ENCODE peak calls at places on chromosome 22, in seven cellular contexts. F is ascending aorta; P is HL-60; T is HCT116; Z is body of pancreas; I is effector memory CD4-positive, alpha-beta T cell; Q is A549. E is an unnamed sample.

GRCh38 chr22:28950567-28951411 is 67.4 kb downstream of the ZNRF3 start:
- DNase-seq in F (no peak), P (no peak), T (no peak), Z (no peak), I (no peak), Q (no peak), E (no peak)

GRCh38 chr22:27241430-27242110 is 560.0 kb downstream of the MN1 start:
- DNase-seq in F (peak), P (no peak), T (no peak), Z (peak), I (no peak), Q (no peak), E (no peak)

GRCh38 chr22:27554106-27554814 is 247.3 kb downstream of the MN1 start:
- DNase-seq in F (no peak), P (no peak), T (no peak), Z (no peak), I (no peak), Q (no peak), E (no peak)

GRCh38 chr22:25383892-25384291 is 164.5 kb downstream of the CRYBB2 start:
- DNase-seq in F (no peak), P (no peak), T (no peak), Z (no peak), I (no peak), Q (no peak), E (no peak)

GRCh38 chr22:33504941-33505647 is 415.2 kb downstream of the LARGE1 start:
- DNase-seq in F (no peak), P (no peak), T (no peak), Z (no peak), I (no peak), Q (no peak), E (no peak)

GRCh38 chr22:17074648-17075002 is 10.2 kb upstream of the IL17RA start:
- DNase-seq in F (no peak), P (no peak), T (no peak), Z (no peak), I (no peak), Q (no peak), E (no peak)

GRCh38 chr22:21762712-21763581 is 27.4 kb upstream of the YPEL1 start:
- DNase-seq in F (no peak), P (no peak), T (no peak), Z (no peak), I (no peak), Q (no peak), E (no peak)

GRCh38 chr22:27399161-27399560 is 402.4 kb downstream of the MN1 start:
- DNase-seq in F (no peak), P (no peak), T (no peak), Z (no peak), I (no peak), Q (no peak), E (no peak)

GRCh38 chr22:46007848-46008261 is 30.9 kb upstream of the WNT7B start:
- DNase-seq in F (peak), P (no peak), T (no peak), Z (peak), I (no peak), Q (no peak), E (no peak)

GRCh38 chr22:26648011-26648497 is 9.3 kb upstream of the MIAT start:
- DNase-seq in F (no peak), P (no peak), T (no peak), Z (no peak), I (peak), Q (no peak), E (no peak)

GRCh38 chr22:46088541-46089311 is 61.6 kb upstream of the PPARA start:
- DNase-seq in F (no peak), P (no peak), T (no peak), Z (peak), I (no peak), Q (no peak), E (no peak)

GRCh38 chr22:38824587-38824986 is 19.2 kb downstream of the NPTXR start:
- DNase-seq in F (no peak), P (peak), T (no peak), Z (peak), I (no peak), Q (peak), E (no peak)

GRCh38 chr22:24166811-24167210 is 14.5 kb upstream of the SUSD2 start:
- DNase-seq in F (no peak), P (no peak), T (no peak), Z (no peak), I (no peak), Q (no peak), E (no peak)

GRCh38 chr22:19873960-19874306 is 19.3 kb upstream of the GNB1L start:
- DNase-seq in F (peak), P (no peak), T (no peak), Z (no peak), I (no peak), Q (no peak), E (no peak)

GRCh38 chr22:19524170-19525115 is at the start of gene CLDN5:
- DNase-seq in F (no peak), P (peak), T (no peak), Z (no peak), I (no peak), Q (no peak), E (no peak)

GRCh38 chr22:48644108-48644507 is 1183.6 kb downstream of the BRD1 start:
- DNase-seq in F (no peak), P (no peak), T (no peak), Z (no peak), I (no peak), Q (peak), E (no peak)

GRCh38 chr22:30435674-30436126 is 10.1 kb downstream of the MTFP1 start:
- DNase-seq in F (peak), P (peak), T (peak), Z (peak), I (peak), Q (no peak), E (no peak)

GRCh38 chr22:30421695-30422480 is 3.7 kb upstream of the MTFP1 start:
- DNase-seq in F (no peak), P (no peak), T (no peak), Z (no peak), I (no peak), Q (no peak), E (no peak)

GRCh38 chr22:29149841-29150555 is 55.7 kb upstream of the EMID1 start:
- DNase-seq in F (no peak), P (no peak), T (no peak), Z (no peak), I (no peak), Q (no peak), E (no peak)

GRCh38 chr22:32122899-32123298 is 36.2 kb downstream of the C22orf42 start:
- DNase-seq in F (no peak), P (no peak), T (no peak), Z (no peak), I (no peak), Q (no peak), E (no peak)

GRCh38 chr22:19889951-19890350 is 35.3 kb upstream of the GNB1L start:
- DNase-seq in F (no peak), P (no peak), T (no peak), Z (no peak), I (no peak), Q (no peak), E (no peak)

GRCh38 chr22:20235453-20235991 is 32.6 kb downstream of the RTN4R start:
- DNase-seq in F (no peak), P (no peak), T (no peak), Z (no peak), I (no peak), Q (no peak), E (no peak)

GRCh38 chr22:49536571-49537131 is 291.0 kb downstream of the BRD1 start:
- DNase-seq in F (no peak), P (no peak), T (no peak), Z (no peak), I (no peak), Q (no peak), E (no peak)

GRCh38 chr22:49303061-49303735 is 524.5 kb downstream of the BRD1 start:
- DNase-seq in F (no peak), P (no peak), T (no peak), Z (no peak), I (no peak), Q (no peak), E (no peak)

GRCh38 chr22:46008836-46009596 is 32.1 kb upstream of the WNT7B start:
- DNase-seq in F (no peak), P (no peak), T (no peak), Z (no peak), I (no peak), Q (no peak), E (no peak)

GRCh38 chr22:25062378-25063095 is 110.0 kb downstream of the KIAA1671 start:
- DNase-seq in F (no peak), P (no peak), T (no peak), Z (peak), I (peak), Q (no peak), E (no peak)

GRCh38 chr22:37111156-37111717 is 1.7 kb upstream of the TMPRSS6 start:
- DNase-seq in F (no peak), P (no peak), T (no peak), Z (no peak), I (no peak), Q (no peak), E (no peak)

GRCh38 chr22:37109242-37109917 is at the start of gene TMPRSS6:
- DNase-seq in F (no peak), P (no peak), T (no peak), Z (no peak), I (no peak), Q (no peak), E (no peak)

GRCh38 chr22:37113757-37114156 is 4.2 kb upstream of the TMPRSS6 start:
- DNase-seq in F (no peak), P (no peak), T (no peak), Z (no peak), I (no peak), Q (no peak), E (no peak)

GRCh38 chr22:37115032-37115431 is 5.5 kb upstream of the TMPRSS6 start:
- DNase-seq in F (no peak), P (no peak), T (no peak), Z (no peak), I (no peak), Q (no peak), E (no peak)

DNA sequence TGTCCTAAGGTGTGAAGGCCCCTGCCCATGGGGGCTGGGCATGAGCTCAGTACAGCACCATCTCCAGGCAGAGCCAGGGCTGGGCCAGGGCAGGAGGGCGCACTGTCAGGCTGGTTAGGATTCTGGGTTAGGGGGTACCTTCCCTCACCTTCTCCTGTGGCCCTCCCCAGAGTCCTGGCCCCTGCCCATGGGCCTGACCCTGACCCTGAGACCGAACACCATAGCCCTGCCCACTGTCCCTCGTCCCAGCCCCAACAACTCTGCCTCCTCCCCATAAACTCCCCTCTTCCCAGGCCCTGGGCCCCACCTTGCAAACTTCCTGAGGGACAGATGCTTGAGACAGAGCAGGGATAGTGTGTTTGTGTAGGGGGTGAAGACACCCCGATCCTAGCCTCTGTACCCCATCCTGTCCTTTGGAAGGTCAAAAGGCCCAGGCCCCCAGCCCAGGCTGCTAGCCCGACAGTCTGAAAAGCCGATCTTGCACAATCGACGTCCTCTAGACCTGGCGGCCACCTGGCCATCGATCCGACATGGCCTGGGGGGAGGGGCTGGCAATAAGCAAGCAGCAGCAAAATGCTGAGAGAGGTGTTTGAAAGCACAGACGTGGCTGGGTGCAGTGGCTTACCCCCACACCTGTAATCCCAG is 2.7 kb upstream of the TMPRSS6 start:
- DNase-seq in F (no peak), P (no peak), T (no peak), Z (no peak), I (no peak), Q (no peak), E (no peak)
- H3K27ac ChIP-seq in F (no peak), P (no peak), T (no peak), Z (no peak), I (no peak), Q (no peak), E (no peak)

GRCh38 chr22:47153854-47154542 is 391.5 kb downstream of the TBC1D22A start:
- DNase-seq in F (no peak), P (no peak), T (no peak), Z (no peak), I (no peak), Q (no peak), E (no peak)
- H3K4me3 ChIP-seq in F (peak), P (no peak), T (no peak), Z (no peak), I (no peak), Q (no peak), E (peak)

DNA sequence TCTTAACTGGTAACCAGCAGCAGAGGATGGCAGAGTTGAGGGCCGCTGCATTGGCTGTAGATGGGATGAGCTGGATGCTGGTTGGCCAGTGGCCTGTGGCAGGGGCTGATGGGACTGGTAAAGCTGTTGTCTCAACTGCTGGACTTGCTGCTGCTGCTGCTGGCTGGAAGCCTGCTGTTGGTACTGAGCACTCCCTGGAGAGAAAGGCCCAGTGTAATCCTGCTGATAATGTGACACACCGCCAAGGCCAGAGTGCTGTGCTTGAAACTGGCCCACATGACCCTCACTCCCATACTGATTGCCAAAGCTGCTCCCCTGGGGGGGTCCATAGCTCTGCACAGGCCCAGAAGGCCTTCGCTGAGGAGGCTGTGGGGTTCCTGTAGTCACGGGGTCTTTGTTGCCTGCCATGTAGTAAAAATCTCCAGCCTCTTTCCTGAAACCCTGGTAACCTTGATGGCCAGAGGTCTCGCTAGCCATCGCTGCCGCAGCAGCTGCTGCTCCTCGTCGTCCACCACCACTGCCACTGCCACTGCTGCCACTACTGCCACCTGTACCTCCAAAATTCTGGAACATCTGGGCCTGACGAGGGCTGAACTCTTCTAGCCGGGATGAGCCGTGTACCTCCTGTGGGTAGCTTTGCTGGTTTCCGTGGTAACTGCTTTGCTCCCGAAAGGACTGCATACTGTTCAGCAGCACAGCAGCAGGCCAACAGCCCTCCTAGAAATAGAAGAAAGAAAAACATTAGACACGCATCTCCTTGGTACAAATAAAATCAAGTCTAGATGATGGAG is 55.6 kb downstream of the TCF20 start:
- DNase-seq in F (no peak), P (no peak), T (no peak), Z (no peak), I (no peak), Q (no peak), E (no peak)
- H3K27ac ChIP-seq in F (no peak), P (no peak), T (no peak), Z (no peak), I (no peak), Q (no peak), E (no peak)

DNA sequence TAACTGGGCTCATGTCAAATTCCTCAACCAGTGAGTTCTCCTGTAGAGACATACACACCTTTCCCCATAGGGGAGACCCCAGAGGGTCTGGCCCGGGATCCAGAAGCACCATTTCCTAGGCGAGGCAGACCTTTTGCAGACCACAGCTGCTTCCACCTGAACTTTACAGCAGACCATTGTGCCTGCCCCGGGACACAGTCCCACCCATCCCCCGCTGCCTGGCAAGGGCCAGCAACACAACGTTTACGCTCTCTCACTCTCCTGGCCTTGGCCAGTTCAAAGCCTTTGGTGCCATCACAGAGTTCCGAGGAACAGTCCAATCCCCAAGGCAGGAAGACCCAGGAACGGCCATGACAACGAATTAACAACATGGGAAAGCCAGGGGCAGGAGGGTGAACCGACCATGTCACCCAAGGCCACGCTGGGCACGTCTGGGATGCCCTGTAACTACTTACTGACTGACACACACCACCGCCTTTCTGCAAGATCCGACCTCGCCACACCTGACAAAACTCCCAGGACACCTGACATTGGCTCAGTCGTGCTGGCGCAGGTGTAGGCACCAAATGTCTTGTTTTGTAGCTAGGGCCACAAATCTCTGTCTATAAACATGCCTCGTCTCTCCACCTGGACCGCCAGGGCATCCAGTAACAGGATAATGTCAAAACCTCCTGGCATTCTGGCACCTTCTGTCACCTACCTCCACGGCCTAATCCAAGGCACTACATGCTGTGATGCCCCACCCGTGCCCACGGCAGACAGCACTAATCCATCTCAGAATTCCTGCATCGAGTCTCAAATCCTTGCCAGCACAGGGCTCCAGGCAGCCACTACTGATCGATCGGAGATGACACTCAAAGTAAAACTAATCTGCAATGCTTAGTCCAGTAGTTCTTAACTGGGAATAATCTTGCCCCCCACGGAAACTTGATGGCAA is 51.3 kb downstream of the MYH9 start:
- DNase-seq in F (no peak), P (no peak), T (no peak), Z (peak), I (no peak), Q (no peak), E (no peak)
- H3K4me3 ChIP-seq in F (peak), P (no peak), T (no peak), Z (no peak), I (no peak), Q (no peak), E (no peak)

GRCh38 chr22:23100124-23100801 is 29.9 kb downstream of the GNAZ start:
- DNase-seq in F (no peak), P (no peak), T (no peak), Z (no peak), I (no peak), Q (no peak), E (no peak)

GRCh38 chr22:23097412-23098229 is 27.3 kb downstream of the GNAZ start:
- DNase-seq in F (no peak), P (no peak), T (no peak), Z (no peak), I (no peak), Q (no peak), E (no peak)

GRCh38 chr22:23098230-23098705 is 27.9 kb downstream of the GNAZ start:
- DNase-seq in F (no peak), P (no peak), T (no peak), Z (no peak), I (no peak), Q (no peak), E (no peak)

GRCh38 chr22:23099525-23099792 is 29.1 kb downstream of the GNAZ start:
- DNase-seq in F (no peak), P (no peak), T (no peak), Z (no peak), I (no peak), Q (no peak), E (no peak)

GRCh38 chr22:23098718-23099524 is 28.6 kb downstream of the GNAZ start:
- DNase-seq in F (no peak), P (no peak), T (no peak), Z (peak), I (no peak), Q (no peak), E (no peak)
- H3K27ac ChIP-seq in F (peak), P (no peak), T (no peak), Z (no peak), I (no peak), Q (no peak), E (peak)

GRCh38 chr22:40105755-40106154 is 72.0 kb upstream of the TNRC6B start:
- DNase-seq in F (no peak), P (no peak), T (no peak), Z (no peak), I (no peak), Q (no peak), E (no peak)

GRCh38 chr22:40107244-40107643 is 70.5 kb upstream of the TNRC6B start:
- DNase-seq in F (no peak), P (no peak), T (no peak), Z (no peak), I (no peak), Q (no peak), E (no peak)

GRCh38 chr22:40112595-40112994 is 65.1 kb upstream of the TNRC6B start:
- DNase-seq in F (no peak), P (no peak), T (no peak), Z (no peak), I (no peak), Q (no peak), E (no peak)

GRCh38 chr22:40111451-40111850 is 66.3 kb upstream of the TNRC6B start:
- DNase-seq in F (no peak), P (no peak), T (no peak), Z (no peak), I (no peak), Q (no peak), E (no peak)

GRCh38 chr22:40107756-40108437 is 69.8 kb upstream of the TNRC6B start:
- DNase-seq in F (no peak), P (no peak), T (no peak), Z (peak), I (no peak), Q (no peak), E (no peak)
- H3K4me3 ChIP-seq in F (peak), P (no peak), T (no peak), Z (no peak), I (peak), Q (no peak), E (peak)

GRCh38 chr22:44461614-44462013 is 36.4 kb downstream of the RTL6 start:
- DNase-seq in F (no peak), P (no peak), T (no peak), Z (no peak), I (no peak), Q (no peak), E (no peak)

GRCh38 chr22:44462246-44463015 is 35.6 kb downstream of the RTL6 start:
- DNase-seq in F (no peak), P (no peak), T (no peak), Z (no peak), I (no peak), Q (no peak), E (no peak)

GRCh38 chr22:44464000-44464399 is 34.0 kb downstream of the RTL6 start:
- DNase-seq in F (no peak), P (no peak), T (no peak), Z (no peak), I (no peak), Q (no peak), E (no peak)

GRCh38 chr22:44461083-44461375 is 37.0 kb downstream of the RTL6 start:
- DNase-seq in F (no peak), P (no peak), T (no peak), Z (no peak), I (no peak), Q (no peak), E (no peak)

DNA sequence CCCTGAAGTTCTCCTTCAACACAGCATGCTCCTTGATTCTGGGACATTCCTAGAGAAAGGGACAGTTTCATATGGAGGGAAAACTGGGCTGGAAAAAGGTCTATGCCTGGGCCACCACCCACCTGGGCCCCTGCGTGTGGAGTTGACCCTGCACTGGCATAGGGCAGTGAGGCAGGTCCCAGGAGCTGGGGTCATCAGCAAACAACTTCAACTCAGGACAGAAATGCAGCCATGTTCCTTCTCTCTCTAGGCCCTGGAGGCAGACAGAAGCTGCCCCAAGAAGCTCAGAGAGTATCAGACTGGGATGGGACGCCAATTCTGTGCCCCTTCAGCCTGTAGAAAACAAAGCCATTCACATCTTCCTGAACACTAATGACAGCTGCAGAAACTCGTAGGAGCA is 34.9 kb downstream of the RTL6 start:
- DNase-seq in F (no peak), P (no peak), T (no peak), Z (no peak), I (no peak), Q (no peak), E (no peak)
- H3K27ac ChIP-seq in F (no peak), P (no peak), T (no peak), Z (no peak), I (no peak), Q (no peak), E (no peak)